ENCODE peak calls at places on chromosome 1, in seven cellular contexts. H is pancreas, T is Peyer's patch, I is SJSA1, Y is transverse colon, O is cardiac muscle cell, J is hepatocyte. M is an unnamed sample.

GRCh38 chr1:67564193-67564592 is 120.8 kb upstream of the GADD45A start:
- DNase-seq in H (no peak), T (peak; percentile 60), I (no peak), Y (peak; percentile 34), O (no peak), J (no peak), M (peak; percentile 47)

GRCh38 chr1:220119043-220119512 is 25.1 kb downstream of the IARS2 start:
- DNase-seq in H (no peak), T (no peak), I (no peak), Y (no peak), O (no peak), J (peak; percentile 65), M (no peak)

GRCh38 chr1:210726621-210727020 is 397.9 kb downstream of the HHAT start:
- DNase-seq in H (no peak), T (no peak), I (no peak), Y (no peak), O (no peak), J (peak; percentile 33), M (no peak)

GRCh38 chr1:182599339-182599738 is 4.8 kb downstream of the RGS16 start:
- DNase-seq in H (no peak), T (no peak), I (no peak), Y (no peak), O (no peak), J (no peak), M (no peak)

GRCh38 chr1:3402258-3403010 is 52.0 kb upstream of the ARHGEF16 start:
- DNase-seq in H (no peak), T (no peak), I (no peak), Y (no peak), O (no peak), J (no peak), M (no peak)

GRCh38 chr1:25609921-25610320 is 6.7 kb upstream of the MAN1C1 start:
- DNase-seq in H (no peak), T (no peak), I (no peak), Y (no peak), O (peak; percentile 60), J (peak; percentile 40), M (no peak)

GRCh38 chr1:111161843-111162242 is 21.8 kb downstream of the CEPT1 start:
- DNase-seq in H (no peak), T (no peak), I (no peak), Y (no peak), O (peak; percentile 34), J (no peak), M (no peak)

GRCh38 chr1:234214911-234215892 is 158.1 kb upstream of the COA6 start:
- DNase-seq in H (peak; percentile 85), T (no peak), I (no peak), Y (peak; percentile 13), O (no peak), J (peak; percentile 44), M (no peak)

GRCh38 chr1:212655668-212656440 is 43.8 kb downstream of the BATF3 start:
- DNase-seq in H (no peak), T (no peak), I (peak; percentile 84), Y (no peak), O (no peak), J (no peak), M (no peak)

GRCh38 chr1:179706339-179706941 is 36.7 kb upstream of the FAM163A start:
- DNase-seq in H (peak; percentile 55), T (peak; percentile 75), I (peak; percentile 47), Y (peak; percentile 49), O (peak; percentile 86), J (peak; percentile 80), M (peak; percentile 56)

GRCh38 chr1:170156594-170156993 is 10.8 kb downstream of the NTMT2 start:
- DNase-seq in H (no peak), T (no peak), I (no peak), Y (no peak), O (no peak), J (no peak), M (no peak)

GRCh38 chr1:2358651-2359640 is 32.4 kb downstream of the MORN1 start:
- DNase-seq in H (no peak), T (no peak), I (no peak), Y (no peak), O (no peak), J (no peak), M (peak; percentile 62)

GRCh38 chr1:88221396-88221795 is 462.7 kb upstream of the PKN2 start:
- DNase-seq in H (no peak), T (no peak), I (no peak), Y (no peak), O (no peak), J (no peak), M (no peak)

GRCh38 chr1:216183007-216183406 is 240.2 kb downstream of the USH2A start:
- DNase-seq in H (no peak), T (no peak), I (no peak), Y (no peak), O (no peak), J (peak; percentile 18), M (no peak)

GRCh38 chr1:40132383-40133121 is 28.6 kb upstream of the RLF start:
- DNase-seq in H (no peak), T (no peak), I (no peak), Y (no peak), O (peak; percentile 21), J (no peak), M (no peak)

GRCh38 chr1:84442256-84442655 is 36.8 kb upstream of the RPF1 start:
- DNase-seq in H (no peak), T (no peak), I (no peak), Y (no peak), O (peak; percentile 93), J (peak; percentile 57), M (no peak)

GRCh38 chr1:207579436-207579799 is 65.5 kb upstream of the CR1L start:
- DNase-seq in H (peak; percentile 54), T (peak; percentile 57), I (peak; percentile 52), Y (peak; percentile 29), O (peak; percentile 79), J (peak; percentile 73), M (no peak)

GRCh38 chr1:203175237-203176181 is at the start of gene MYBPH:
- DNase-seq in H (no peak), T (no peak), I (no peak), Y (no peak), O (no peak), J (no peak), M (peak; percentile 78)

GRCh38 chr1:23745515-23745914 is 2.2 kb downstream of the ELOA start:
- DNase-seq in H (peak; percentile 54), T (no peak), I (no peak), Y (no peak), O (peak; percentile 56), J (peak; percentile 40), M (no peak)

GRCh38 chr1:150397392-150398032 is 33.6 kb downstream of the RPRD2 start:
- DNase-seq in H (no peak), T (no peak), I (no peak), Y (no peak), O (no peak), J (no peak), M (no peak)

GRCh38 chr1:205669341-205670142 is 10.8 kb downstream of the SLC45A3 start:
- DNase-seq in H (no peak), T (peak; percentile 55), I (no peak), Y (no peak), O (no peak), J (no peak), M (no peak)

GRCh38 chr1:12067900-12068821 is 5.1 kb downstream of the TNFRSF8 start:
- DNase-seq in H (no peak), T (no peak), I (no peak), Y (no peak), O (peak; percentile 92), J (peak; percentile 57), M (no peak)

GRCh38 chr1:163472267-163472666 is 150.5 kb downstream of the NUF2 start:
- DNase-seq in H (no peak), T (no peak), I (no peak), Y (no peak), O (no peak), J (peak; percentile 5), M (no peak)

GRCh38 chr1:184604152-184604900 is 150.3 kb downstream of the EDEM3 start:
- DNase-seq in H (no peak), T (no peak), I (no peak), Y (no peak), O (no peak), J (no peak), M (no peak)
- H3K27ac ChIP-seq in H (no peak overlapping the region), T (no peak overlapping the region), I (no peak overlapping the region), Y (no peak overlapping the region), O (no peak overlapping the region), J (no peak overlapping the region), M (no peak overlapping the region)

GRCh38 chr1:15933684-15934083 is 42.2 kb downstream of the ZBTB17 start:
- DNase-seq in H (no peak), T (no peak), I (no peak), Y (no peak), O (no peak), J (no peak), M (no peak)

GRCh38 chr1:15931884-15932283 is 44.0 kb downstream of the ZBTB17 start:
- DNase-seq in H (no peak), T (peak; percentile 40), I (no peak), Y (no peak), O (no peak), J (no peak), M (no peak)

GRCh38 chr1:15934211-15935055 is 41.5 kb downstream of the ZBTB17 start:
- DNase-seq in H (no peak), T (peak; percentile 44), I (no peak), Y (no peak), O (no peak), J (no peak), M (no peak)

GRCh38 chr1:15932612-15933011 is 43.3 kb downstream of the ZBTB17 start:
- DNase-seq in H (no peak), T (peak; percentile 41), I (no peak), Y (no peak), O (no peak), J (no peak), M (no peak)

GRCh38 chr1:15929258-15929935 is 46.5 kb downstream of the ZBTB17 start:
- DNase-seq in H (peak; percentile 28), T (no peak), I (no peak), Y (no peak), O (no peak), J (no peak), M (no peak)
- H3K36me3 ChIP-seq in H (peaks cover 65% of the 10 kb centered on the region), T (peaks cover 92% of the 10 kb centered on the region), I (peaks cover 82% of the 10 kb centered on the region), Y (no peaks in the 10 kb centered on the region), O (peaks cover 68% of the 10 kb centered on the region), J (no peaks in the 10 kb centered on the region), M (peaks cover 87% of the 10 kb centered on the region)

GRCh38 chr1:174333437-174333836 is 114.3 kb upstream of the GPR52 start:
- DNase-seq in H (no peak), T (no peak), I (no peak), Y (no peak), O (no peak), J (no peak), M (no peak)
- H3K27ac ChIP-seq in H (no peak overlapping the region), T (no peak overlapping the region), I (no peak overlapping the region), Y (no peak overlapping the region), O (no peak overlapping the region), J (no peak overlapping the region), M (no peak overlapping the region)

DNA sequence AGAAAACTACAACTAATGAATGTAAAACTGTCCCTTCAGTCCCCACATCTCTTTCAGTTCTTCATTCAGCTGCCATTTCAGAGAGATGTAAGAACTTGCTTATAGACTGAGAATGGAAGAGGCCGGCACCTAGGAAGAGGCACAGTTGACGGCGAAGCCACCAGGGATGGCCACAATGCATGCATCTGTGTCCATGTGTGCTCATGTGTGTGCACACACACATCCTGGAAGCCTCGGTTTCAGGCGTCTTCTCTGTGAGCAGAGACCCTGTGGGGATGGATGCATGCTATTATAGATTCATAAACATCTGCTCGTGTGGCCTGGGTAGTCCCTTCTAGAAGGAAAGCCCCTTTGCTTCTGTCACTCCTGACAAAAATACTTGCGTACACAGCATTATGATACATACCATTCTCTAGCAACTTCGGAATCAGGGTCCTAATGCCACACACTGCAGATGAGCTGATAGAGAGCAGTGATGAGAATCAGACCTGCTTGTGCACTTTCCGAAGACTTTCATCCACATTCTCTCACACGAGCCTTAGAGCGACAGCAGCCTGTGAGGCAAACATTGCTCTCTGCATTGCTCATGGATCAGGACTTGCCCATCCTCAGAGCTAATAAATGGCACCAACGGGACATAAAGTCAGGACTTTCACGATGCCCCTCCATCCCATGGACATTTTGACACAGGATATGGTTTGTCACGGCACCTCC is 12.4 kb upstream of the GPR61 start:
- DNase-seq in H (no peak), T (no peak), I (no peak), Y (no peak), O (no peak), J (no peak), M (no peak)
- H3K36me3 ChIP-seq in H (no peaks in the 10 kb centered on the region), T (no peaks in the 10 kb centered on the region), I (no peaks in the 10 kb centered on the region), Y (no peaks in the 10 kb centered on the region), O (no peaks in the 10 kb centered on the region), J (no peaks in the 10 kb centered on the region), M (no peaks in the 10 kb centered on the region)

M was measured in heart left ventricle.